ENCODE peak calls at places on chromosomes 11 and 22, in eight cellular contexts. One of them, this sample, is unnamed.

GRCh38 chr11:6618117-6619020 is 853 bp downstream of the TPP1 start:
- DNase-seq in neural progenitor cell: no peak
- DNase-seq in lower lobe of right lung: peak; percentile 52
- DNase-seq in transverse colon: peak; percentile 49
- DNase-seq in mammary epithelial cell: peak; percentile 65
- DNase-seq in IMR-90: peak; percentile 90
- DNase-seq in SK-N-SH: no peak
- DNase-seq in naive thymus-derived CD4-positive, alpha-beta T cell: peak; percentile 41
- DNase-seq in this sample: peak; percentile 69

GRCh38 chr11:128501576-128502549 is 85.5 kb downstream of the ETS1 start:
- DNase-seq in neural progenitor cell: peak; percentile 27
- DNase-seq in lower lobe of right lung: no peak
- DNase-seq in transverse colon: no peak
- DNase-seq in mammary epithelial cell: no peak
- DNase-seq in IMR-90: peak; percentile 77
- DNase-seq in SK-N-SH: no peak
- DNase-seq in naive thymus-derived CD4-positive, alpha-beta T cell: no peak
- DNase-seq in this sample: peak; percentile 54

GRCh38 chr11:7583248-7583647 is 69.4 kb downstream of the PPFIBP2 start:
- DNase-seq in neural progenitor cell: no peak
- DNase-seq in lower lobe of right lung: no peak
- DNase-seq in transverse colon: no peak
- DNase-seq in mammary epithelial cell: no peak
- DNase-seq in IMR-90: no peak
- DNase-seq in SK-N-SH: no peak
- DNase-seq in naive thymus-derived CD4-positive, alpha-beta T cell: no peak
- DNase-seq in this sample: no peak

GRCh38 chr11:35285471-35285870 is 133.9 kb downstream of the SLC1A2 start:
- DNase-seq in neural progenitor cell: no peak
- DNase-seq in lower lobe of right lung: no peak
- DNase-seq in transverse colon: no peak
- DNase-seq in mammary epithelial cell: no peak
- DNase-seq in IMR-90: no peak
- DNase-seq in SK-N-SH: no peak
- DNase-seq in naive thymus-derived CD4-positive, alpha-beta T cell: no peak
- DNase-seq in this sample: no peak

GRCh38 chr11:71118671-71119250 is 133.6 kb downstream of the SHANK2 start:
- DNase-seq in neural progenitor cell: no peak
- DNase-seq in lower lobe of right lung: no peak
- DNase-seq in transverse colon: no peak
- DNase-seq in mammary epithelial cell: no peak
- DNase-seq in IMR-90: no peak
- DNase-seq in SK-N-SH: no peak
- DNase-seq in naive thymus-derived CD4-positive, alpha-beta T cell: no peak
- DNase-seq in this sample: no peak

GRCh38 chr11:112882494-112883381 is 78.5 kb upstream of the NCAM1 start:
- DNase-seq in neural progenitor cell: no peak
- DNase-seq in lower lobe of right lung: no peak
- DNase-seq in transverse colon: no peak
- DNase-seq in mammary epithelial cell: no peak
- DNase-seq in IMR-90: no peak
- DNase-seq in SK-N-SH: peak; percentile 70
- DNase-seq in naive thymus-derived CD4-positive, alpha-beta T cell: no peak
- DNase-seq in this sample: peak; percentile 33

GRCh38 chr11:12677131-12677530 is 2.9 kb downstream of the TEAD1 start:
- DNase-seq in neural progenitor cell: peak; percentile 56
- DNase-seq in lower lobe of right lung: no peak
- DNase-seq in transverse colon: peak; percentile 39
- DNase-seq in mammary epithelial cell: no peak
- DNase-seq in IMR-90: no peak
- DNase-seq in SK-N-SH: peak; percentile 57
- DNase-seq in naive thymus-derived CD4-positive, alpha-beta T cell: no peak
- DNase-seq in this sample: no peak

GRCh38 chr11:19474954-19475811 is 234.4 kb upstream of the E2F8 start:
- DNase-seq in neural progenitor cell: peak; percentile 73
- DNase-seq in lower lobe of right lung: no peak
- DNase-seq in transverse colon: no peak
- DNase-seq in mammary epithelial cell: no peak
- DNase-seq in IMR-90: no peak
- DNase-seq in SK-N-SH: peak; percentile 26
- DNase-seq in naive thymus-derived CD4-positive, alpha-beta T cell: no peak
- DNase-seq in this sample: no peak

GRCh38 chr22:49634006-49634772 is 193.5 kb downstream of the BRD1 start:
- DNase-seq in neural progenitor cell: no peak
- DNase-seq in lower lobe of right lung: peak; percentile 34
- DNase-seq in transverse colon: no peak
- DNase-seq in mammary epithelial cell: no peak
- DNase-seq in IMR-90: no peak
- DNase-seq in SK-N-SH: no peak
- DNase-seq in naive thymus-derived CD4-positive, alpha-beta T cell: no peak
- DNase-seq in this sample: no peak

GRCh38 chr11:126926376-126926791 is 74.2 kb downstream of the KIRREL3 start:
- DNase-seq in neural progenitor cell: no peak
- DNase-seq in lower lobe of right lung: no peak
- DNase-seq in transverse colon: no peak
- DNase-seq in mammary epithelial cell: no peak
- DNase-seq in IMR-90: peak; percentile 70
- DNase-seq in SK-N-SH: no peak
- DNase-seq in naive thymus-derived CD4-positive, alpha-beta T cell: no peak
- DNase-seq in this sample: no peak

GRCh38 chr22:36659762-36660509 is 43.6 kb downstream of the CACNG2 start:
- DNase-seq in neural progenitor cell: no peak
- DNase-seq in lower lobe of right lung: peak; percentile 93
- DNase-seq in transverse colon: peak; percentile 77
- DNase-seq in mammary epithelial cell: peak; percentile 88
- DNase-seq in IMR-90: peak; percentile 88
- DNase-seq in SK-N-SH: peak; percentile 88
- DNase-seq in naive thymus-derived CD4-positive, alpha-beta T cell: no peak
- DNase-seq in this sample: peak; percentile 95

GRCh38 chr11:4704054-4704789 is at the start of gene MMP26:
- DNase-seq in neural progenitor cell: peak; percentile 23
- DNase-seq in lower lobe of right lung: no peak
- DNase-seq in transverse colon: no peak
- DNase-seq in mammary epithelial cell: no peak
- DNase-seq in IMR-90: no peak
- DNase-seq in SK-N-SH: no peak
- DNase-seq in naive thymus-derived CD4-positive, alpha-beta T cell: no peak
- DNase-seq in this sample: no peak

GRCh38 chr11:76369406-76369805 is 11.5 kb downstream of the THAP12 start:
- DNase-seq in neural progenitor cell: no peak
- DNase-seq in lower lobe of right lung: no peak
- DNase-seq in transverse colon: peak; percentile 22
- DNase-seq in mammary epithelial cell: no peak
- DNase-seq in IMR-90: no peak
- DNase-seq in SK-N-SH: no peak
- DNase-seq in naive thymus-derived CD4-positive, alpha-beta T cell: no peak
- DNase-seq in this sample: no peak

GRCh38 chr11:32255876-32256275 is 165.0 kb downstream of the RCN1 start:
- DNase-seq in neural progenitor cell: peak; percentile 37
- DNase-seq in lower lobe of right lung: no peak
- DNase-seq in transverse colon: no peak
- DNase-seq in mammary epithelial cell: no peak
- DNase-seq in IMR-90: no peak
- DNase-seq in SK-N-SH: no peak
- DNase-seq in naive thymus-derived CD4-positive, alpha-beta T cell: no peak
- DNase-seq in this sample: no peak

GRCh38 chr11:126361400-126361799 is 5.9 kb downstream of the ST3GAL4 start:
- DNase-seq in neural progenitor cell: no peak
- DNase-seq in lower lobe of right lung: no peak
- DNase-seq in transverse colon: no peak
- DNase-seq in mammary epithelial cell: no peak
- DNase-seq in IMR-90: no peak
- DNase-seq in SK-N-SH: no peak
- DNase-seq in naive thymus-derived CD4-positive, alpha-beta T cell: no peak
- DNase-seq in this sample: no peak

GRCh38 chr11:15339302-15339701 is 224.6 kb downstream of the INSC start:
- DNase-seq in neural progenitor cell: no peak
- DNase-seq in lower lobe of right lung: no peak
- DNase-seq in transverse colon: no peak
- DNase-seq in mammary epithelial cell: no peak
- DNase-seq in IMR-90: no peak
- DNase-seq in SK-N-SH: no peak
- DNase-seq in naive thymus-derived CD4-positive, alpha-beta T cell: no peak
- DNase-seq in this sample: no peak

GRCh38 chr22:36606114-36606513 is 77.1 kb upstream of the EIF3D start:
- DNase-seq in neural progenitor cell: no peak
- DNase-seq in lower lobe of right lung: no peak
- DNase-seq in transverse colon: no peak
- DNase-seq in mammary epithelial cell: no peak
- DNase-seq in IMR-90: no peak
- DNase-seq in SK-N-SH: no peak
- DNase-seq in naive thymus-derived CD4-positive, alpha-beta T cell: no peak
- DNase-seq in this sample: peak; percentile 61

GRCh38 chr11:65642014-65642671 is 4.2 kb downstream of the SIPA1 start:
- DNase-seq in neural progenitor cell: peak; percentile 62
- DNase-seq in lower lobe of right lung: peak; percentile 55
- DNase-seq in transverse colon: no peak
- DNase-seq in mammary epithelial cell: no peak
- DNase-seq in IMR-90: no peak
- DNase-seq in SK-N-SH: no peak
- DNase-seq in naive thymus-derived CD4-positive, alpha-beta T cell: no peak
- DNase-seq in this sample: no peak

GRCh38 chr11:40125054-40125453 is 1334.4 kb downstream of the LRRC4C start:
- DNase-seq in neural progenitor cell: peak; percentile 10
- DNase-seq in lower lobe of right lung: no peak
- DNase-seq in transverse colon: no peak
- DNase-seq in mammary epithelial cell: no peak
- DNase-seq in IMR-90: no peak
- DNase-seq in SK-N-SH: no peak
- DNase-seq in naive thymus-derived CD4-positive, alpha-beta T cell: no peak
- DNase-seq in this sample: no peak

GRCh38 chr11:104852811-104853210 is 45.4 kb downstream of the CASP12 start:
- DNase-seq in neural progenitor cell: no peak
- DNase-seq in lower lobe of right lung: no peak
- DNase-seq in transverse colon: no peak
- DNase-seq in mammary epithelial cell: peak; percentile 8
- DNase-seq in IMR-90: peak; percentile 14
- DNase-seq in SK-N-SH: no peak
- DNase-seq in naive thymus-derived CD4-positive, alpha-beta T cell: no peak
- DNase-seq in this sample: no peak
- H3K4me3 ChIP-seq in neural progenitor cell: no peak overlapping the region
- H3K4me3 ChIP-seq in lower lobe of right lung: no peak overlapping the region
- H3K4me3 ChIP-seq in transverse colon: no peak overlapping the region
- H3K4me3 ChIP-seq in mammary epithelial cell: no peak overlapping the region
- H3K4me3 ChIP-seq in IMR-90: no peak overlapping the region
- H3K4me3 ChIP-seq in SK-N-SH: no peak overlapping the region
- H3K4me3 ChIP-seq in naive thymus-derived CD4-positive, alpha-beta T cell: no peak overlapping the region
- H3K4me3 ChIP-seq in this sample: no peak overlapping the region

GRCh38 chr22:39444247-39444800 is 12.5 kb upstream of the MGAT3 start:
- DNase-seq in neural progenitor cell: no peak
- DNase-seq in lower lobe of right lung: no peak
- DNase-seq in transverse colon: no peak
- DNase-seq in mammary epithelial cell: no peak
- DNase-seq in IMR-90: no peak
- DNase-seq in SK-N-SH: no peak
- DNase-seq in naive thymus-derived CD4-positive, alpha-beta T cell: no peak
- DNase-seq in this sample: no peak
- H3K4me1 ChIP-seq in neural progenitor cell: peaks cover 6% of the 10 kb centered on the region
- H3K4me1 ChIP-seq in lower lobe of right lung: peaks cover 5% of the 10 kb centered on the region
- H3K4me1 ChIP-seq in transverse colon: peaks cover 3% of the 10 kb centered on the region
- H3K4me1 ChIP-seq in mammary epithelial cell: peaks cover 7% of the 10 kb centered on the region
- H3K4me1 ChIP-seq in IMR-90: no peaks in the 10 kb centered on the region
- H3K4me1 ChIP-seq in SK-N-SH: no peaks in the 10 kb centered on the region
- H3K4me1 ChIP-seq in naive thymus-derived CD4-positive, alpha-beta T cell: peaks cover 28% of the 10 kb centered on the region
- H3K4me1 ChIP-seq in this sample: no peaks in the 10 kb centered on the region

DNA sequence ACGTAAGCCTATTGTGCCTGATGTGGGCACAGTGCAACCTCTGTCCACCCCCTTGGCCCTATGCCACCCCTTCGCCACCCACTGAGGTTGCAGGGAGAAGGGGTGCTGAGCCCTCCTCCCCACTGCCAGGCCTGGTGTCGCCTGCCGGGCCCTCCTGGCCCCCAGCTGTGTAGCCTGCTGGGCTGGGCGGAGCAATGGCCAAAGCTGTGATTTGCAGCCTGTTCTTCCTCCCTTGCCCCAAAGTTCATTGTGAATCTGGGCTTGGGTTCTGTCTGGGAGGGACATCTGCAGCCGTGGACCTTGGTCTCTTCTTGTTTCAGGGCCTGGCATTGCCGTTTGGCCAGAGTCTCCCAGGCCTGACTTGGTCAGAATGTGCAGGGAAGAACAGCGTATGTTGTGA is 121.9 kb downstream of the PKNOX2 start:
- DNase-seq in neural progenitor cell: no peak
- DNase-seq in lower lobe of right lung: no peak
- DNase-seq in transverse colon: no peak
- DNase-seq in mammary epithelial cell: no peak
- DNase-seq in IMR-90: no peak
- DNase-seq in SK-N-SH: no peak
- DNase-seq in naive thymus-derived CD4-positive, alpha-beta T cell: no peak
- DNase-seq in this sample: no peak
- H3K27me3 ChIP-seq in neural progenitor cell: no peaks in the 10 kb centered on the region
- H3K27me3 ChIP-seq in lower lobe of right lung: no peaks in the 10 kb centered on the region
- H3K27me3 ChIP-seq in transverse colon: no peaks in the 10 kb centered on the region
- H3K27me3 ChIP-seq in mammary epithelial cell: no peaks in the 10 kb centered on the region
- H3K27me3 ChIP-seq in IMR-90: peaks cover 7% of the 10 kb centered on the region
- H3K27me3 ChIP-seq in SK-N-SH: peaks cover 5% of the 10 kb centered on the region
- H3K27me3 ChIP-seq in naive thymus-derived CD4-positive, alpha-beta T cell: no peaks in the 10 kb centered on the region
- H3K27me3 ChIP-seq in this sample: no peaks in the 10 kb centered on the region

GRCh38 chr22:26325641-26326040 is 103.4 kb upstream of the ASPHD2 start:
- DNase-seq in neural progenitor cell: no peak
- DNase-seq in lower lobe of right lung: no peak
- DNase-seq in transverse colon: no peak
- DNase-seq in mammary epithelial cell: no peak
- DNase-seq in IMR-90: no peak
- DNase-seq in SK-N-SH: no peak
- DNase-seq in naive thymus-derived CD4-positive, alpha-beta T cell: no peak
- DNase-seq in this sample: no peak

GRCh38 chr22:26328221-26328620 is 100.8 kb upstream of the ASPHD2 start:
- DNase-seq in neural progenitor cell: no peak
- DNase-seq in lower lobe of right lung: no peak
- DNase-seq in transverse colon: no peak
- DNase-seq in mammary epithelial cell: no peak
- DNase-seq in IMR-90: no peak
- DNase-seq in SK-N-SH: no peak
- DNase-seq in naive thymus-derived CD4-positive, alpha-beta T cell: no peak
- DNase-seq in this sample: no peak

GRCh38 chr22:26324150-26324549 is 104.9 kb upstream of the ASPHD2 start:
- DNase-seq in neural progenitor cell: no peak
- DNase-seq in lower lobe of right lung: no peak
- DNase-seq in transverse colon: no peak
- DNase-seq in mammary epithelial cell: no peak
- DNase-seq in IMR-90: no peak
- DNase-seq in SK-N-SH: no peak
- DNase-seq in naive thymus-derived CD4-positive, alpha-beta T cell: no peak
- DNase-seq in this sample: no peak

GRCh38 chr22:26326803-26327202 is 102.3 kb upstream of the ASPHD2 start:
- DNase-seq in neural progenitor cell: no peak
- DNase-seq in lower lobe of right lung: no peak
- DNase-seq in transverse colon: peak; percentile 15
- DNase-seq in mammary epithelial cell: no peak
- DNase-seq in IMR-90: no peak
- DNase-seq in SK-N-SH: no peak
- DNase-seq in naive thymus-derived CD4-positive, alpha-beta T cell: no peak
- DNase-seq in this sample: no peak

DNA sequence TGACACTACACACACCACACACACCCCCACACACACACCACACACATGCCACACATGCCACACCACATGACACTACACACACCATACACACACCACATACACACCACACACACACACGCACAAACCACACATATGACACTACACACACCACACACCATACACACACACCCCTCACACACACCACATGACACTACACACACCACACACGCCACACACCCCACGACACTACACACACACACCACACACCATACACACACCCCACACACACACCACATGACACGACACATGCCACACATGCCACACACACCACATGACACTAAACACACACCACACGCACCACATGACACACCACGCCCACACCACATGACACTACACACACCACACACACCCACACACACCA is 101.8 kb upstream of the ASPHD2 start:
- DNase-seq in neural progenitor cell: no peak
- DNase-seq in lower lobe of right lung: no peak
- DNase-seq in transverse colon: no peak
- DNase-seq in mammary epithelial cell: no peak
- DNase-seq in IMR-90: no peak
- DNase-seq in SK-N-SH: no peak
- DNase-seq in naive thymus-derived CD4-positive, alpha-beta T cell: no peak
- DNase-seq in this sample: no peak
- H3K4me3 ChIP-seq in neural progenitor cell: no peak overlapping the region
- H3K4me3 ChIP-seq in lower lobe of right lung: no peak overlapping the region
- H3K4me3 ChIP-seq in transverse colon: no peak overlapping the region
- H3K4me3 ChIP-seq in mammary epithelial cell: no peak overlapping the region
- H3K4me3 ChIP-seq in IMR-90: no peak overlapping the region
- H3K4me3 ChIP-seq in SK-N-SH: no peak overlapping the region
- H3K4me3 ChIP-seq in naive thymus-derived CD4-positive, alpha-beta T cell: no peak overlapping the region
- H3K4me3 ChIP-seq in this sample: no peak overlapping the region